ENCODE peak calls at places on chromosomes 3 and 15, in ten cellular contexts. Z, C, P, I, W, K, S, Y, Q and J are unnamed samples.

GRCh38 chr3:113277886-113278598 is 66.7 kb downstream of the BOC start:
- DNase-seq in Q (no peak), S (no peak), Z (no peak), I (no peak), Y (no peak), K (no peak), C (no peak), W (no peak), P (no peak), J (peak; percentile 27)

GRCh38 chr3:142175478-142175877 is 26.1 kb upstream of the TFDP2 start:
- DNase-seq in C (no peak), Y (no peak), S (no peak), Q (no peak), P (no peak), K (no peak), Z (no peak), I (no peak), W (no peak), J (no peak)

GRCh38 chr15:33395376-33395775 is 84.6 kb downstream of the RYR3 start:
- DNase-seq in P (no peak), I (no peak), C (no peak), Q (no peak), Y (no peak), K (no peak), Z (no peak), W (no peak), S (no peak), J (no peak)

GRCh38 chr3:50608278-50608677 is 3.3 kb downstream of the CISH start:
- DNase-seq in Y (no peak), K (no peak), S (no peak), I (no peak), W (no peak), C (no peak), Q (no peak), P (no peak), Z (no peak), J (no peak)

GRCh38 chr15:97861529-97861928 is 99.0 kb upstream of the ARRDC4 start:
- DNase-seq in I (no peak), C (no peak), P (no peak), Y (no peak), Z (no peak), K (no peak), S (no peak), Q (no peak), W (no peak), J (no peak)

GRCh38 chr15:46260937-46261336 is 626.1 kb downstream of the SQOR start:
- DNase-seq in Y (no peak), C (no peak), K (no peak), P (no peak), W (no peak), I (no peak), Z (no peak), Q (no peak), S (no peak), J (no peak)

GRCh38 chr3:122977645-122978466 is 49.7 kb downstream of the SEMA5B start:
- DNase-seq in Z (no peak), K (no peak), I (peak; percentile 10), Y (no peak), W (no peak), P (no peak), Q (no peak), C (peak; percentile 49), S (peak; percentile 20), J (no peak)

GRCh38 chr3:64047214-64047613 is 23.9 kb upstream of the PSMD6 start:
- DNase-seq in I (no peak), K (no peak), Z (no peak), S (no peak), W (no peak), Y (no peak), P (no peak), Q (no peak), C (no peak), J (no peak)

GRCh38 chr3:52529376-52530333 is 4.0 kb downstream of the NT5DC2 start:
- DNase-seq in C (no peak), S (no peak), Q (no peak), K (peak; percentile 3), I (no peak), W (no peak), Z (no peak), P (no peak), Y (no peak), J (no peak)

GRCh38 chr3:128496602-128497304 is 3.8 kb upstream of the GATA2 start:
- DNase-seq in I (no peak), Y (no peak), K (peak; percentile 51), P (peak; percentile 26), S (no peak), C (no peak), W (no peak), Q (no peak), Z (no peak), J (no peak)